ENCODE peak calls at places on chromosomes 12 and 14, in five cellular contexts. One of them, this sample, is unnamed.

GRCh38 chr12:38892090-38892786 is 13.2 kb downstream of the CPNE8 start:
- DNase-seq in breast epithelium: no peak
- DNase-seq in cardiac muscle cell: no peak
- DNase-seq in psoas muscle: no peak
- DNase-seq in OCI-LY7: no peak
- DNase-seq in this sample: no peak

GRCh38 chr14:70069186-70069585 is 119.6 kb downstream of the SLC8A3 start:
- DNase-seq in OCI-LY7: no peak
- DNase-seq in psoas muscle: no peak
- DNase-seq in breast epithelium: no peak
- DNase-seq in cardiac muscle cell: peak; percentile 54
- DNase-seq in this sample: no peak

GRCh38 chr12:132600048-132601032 is 10.0 kb downstream of the LRCOL1 start:
- DNase-seq in OCI-LY7: peak; percentile 16
- DNase-seq in cardiac muscle cell: peak; percentile 84
- DNase-seq in psoas muscle: peak; percentile 70
- DNase-seq in breast epithelium: peak; percentile 74
- DNase-seq in this sample: no peak

GRCh38 chr12:18683603-18684002 is 54.2 kb downstream of the PLCZ1 start:
- DNase-seq in OCI-LY7: no peak
- DNase-seq in psoas muscle: no peak
- DNase-seq in breast epithelium: no peak
- DNase-seq in cardiac muscle cell: no peak
- DNase-seq in this sample: no peak

GRCh38 chr12:59723520-59723919 is 127.7 kb downstream of the SLC16A7 start:
- DNase-seq in psoas muscle: no peak
- DNase-seq in OCI-LY7: no peak
- DNase-seq in cardiac muscle cell: no peak
- DNase-seq in breast epithelium: no peak
- DNase-seq in this sample: no peak

GRCh38 chr14:105474478-105475268 is at the start of gene CRIP2:
- DNase-seq in cardiac muscle cell: peak; percentile 89
- DNase-seq in psoas muscle: peak; percentile 52
- DNase-seq in breast epithelium: no peak
- DNase-seq in OCI-LY7: no peak
- DNase-seq in this sample: no peak

GRCh38 chr14:88553886-88554457 is 835 bp downstream of the PTPN21 start:
- DNase-seq in breast epithelium: no peak
- DNase-seq in psoas muscle: no peak
- DNase-seq in cardiac muscle cell: no peak
- DNase-seq in OCI-LY7: no peak
- DNase-seq in this sample: no peak

GRCh38 chr12:7102582-7102981 is 6.4 kb downstream of the C1RL start:
- DNase-seq in OCI-LY7: no peak
- DNase-seq in psoas muscle: no peak
- DNase-seq in cardiac muscle cell: no peak
- DNase-seq in breast epithelium: no peak
- DNase-seq in this sample: no peak

GRCh38 chr12:65876898-65877721 is 52.8 kb downstream of the HMGA2 start:
- DNase-seq in OCI-LY7: no peak
- DNase-seq in breast epithelium: no peak
- DNase-seq in psoas muscle: no peak
- DNase-seq in cardiac muscle cell: peak; percentile 51
- DNase-seq in this sample: no peak

GRCh38 chr14:65360144-65360784 is 52.3 kb upstream of the FUT8 start:
- DNase-seq in psoas muscle: no peak
- DNase-seq in breast epithelium: no peak
- DNase-seq in OCI-LY7: peak; percentile 33
- DNase-seq in cardiac muscle cell: no peak
- DNase-seq in this sample: no peak

GRCh38 chr12:9211687-9212086 is 3.5 kb upstream of the PZP start:
- DNase-seq in cardiac muscle cell: no peak
- DNase-seq in OCI-LY7: no peak
- DNase-seq in breast epithelium: no peak
- DNase-seq in psoas muscle: no peak
- DNase-seq in this sample: no peak

GRCh38 chr12:116202940-116203339 is 74.6 kb downstream of the MED13L start:
- DNase-seq in psoas muscle: no peak
- DNase-seq in breast epithelium: no peak
- DNase-seq in cardiac muscle cell: no peak
- DNase-seq in OCI-LY7: no peak
- DNase-seq in this sample: no peak

GRCh38 chr14:53621433-53621832 is 335.2 kb downstream of the BMP4 start:
- DNase-seq in OCI-LY7: peak; percentile 26
- DNase-seq in cardiac muscle cell: no peak
- DNase-seq in breast epithelium: no peak
- DNase-seq in psoas muscle: no peak
- DNase-seq in this sample: no peak

GRCh38 chr12:127165567-127166392 is 1101.2 kb upstream of the TMEM132C start:
- DNase-seq in psoas muscle: peak; percentile 84
- DNase-seq in OCI-LY7: no peak
- DNase-seq in cardiac muscle cell: peak; percentile 91
- DNase-seq in breast epithelium: peak; percentile 74
- DNase-seq in this sample: peak; percentile 49

GRCh38 chr12:56220611-56221232 is 1.0 kb downstream of the RNF41 start:
- DNase-seq in cardiac muscle cell: no peak
- DNase-seq in breast epithelium: no peak
- DNase-seq in psoas muscle: no peak
- DNase-seq in OCI-LY7: peak; percentile 71
- DNase-seq in this sample: no peak

GRCh38 chr12:113232787-113233585 is 11.7 kb downstream of the TPCN1 start:
- DNase-seq in cardiac muscle cell: peak; percentile 29
- DNase-seq in psoas muscle: peak; percentile 75
- DNase-seq in OCI-LY7: peak; percentile 94
- DNase-seq in breast epithelium: no peak
- DNase-seq in this sample: peak; percentile 67

GRCh38 chr14:31027847-31028246 is 1.7 kb upstream of the STRN3 start:
- DNase-seq in psoas muscle: no peak
- DNase-seq in breast epithelium: no peak
- DNase-seq in cardiac muscle cell: no peak
- DNase-seq in OCI-LY7: no peak
- DNase-seq in this sample: no peak

GRCh38 chr12:65014504-65015271 is 106.4 kb downstream of the WIF1 start:
- DNase-seq in OCI-LY7: no peak
- DNase-seq in cardiac muscle cell: no peak
- DNase-seq in breast epithelium: no peak
- DNase-seq in psoas muscle: no peak
- DNase-seq in this sample: no peak

DNA sequence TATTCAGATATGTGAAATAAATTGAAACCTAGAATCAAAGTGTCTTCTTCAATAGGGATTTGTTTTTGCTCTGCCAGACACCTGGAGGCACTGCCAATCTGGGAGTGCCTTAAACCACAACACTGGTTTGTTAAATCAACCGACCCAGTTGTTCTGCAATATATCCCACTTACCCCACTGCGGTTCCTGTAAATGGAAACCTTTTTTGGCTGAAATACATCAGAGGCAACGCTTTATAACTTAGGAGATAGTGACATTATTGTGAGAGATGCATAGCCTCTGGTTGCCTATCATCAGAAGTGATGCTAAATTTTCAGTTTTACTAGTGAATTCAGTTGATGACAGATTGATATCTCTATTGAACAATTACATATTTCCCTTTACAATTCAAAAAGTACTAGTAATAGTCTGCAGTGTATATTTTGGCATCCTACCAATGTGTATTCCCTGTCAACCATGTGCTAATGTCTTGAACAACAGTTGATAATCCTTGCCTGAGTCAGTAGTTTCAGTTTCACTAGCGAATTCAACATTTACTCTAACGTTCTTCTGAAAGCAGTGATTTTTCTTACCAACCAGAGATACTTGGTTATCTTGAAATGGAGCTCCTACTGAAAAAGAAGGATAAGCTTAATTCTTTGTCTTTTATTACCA is 30.5 kb downstream of the PPP2R5C start:
- DNase-seq in psoas muscle: no peak
- DNase-seq in breast epithelium: no peak
- DNase-seq in OCI-LY7: peak; percentile 37
- DNase-seq in cardiac muscle cell: no peak
- DNase-seq in this sample: peak; percentile 31
- H3K4me3 ChIP-seq in psoas muscle: peak overlapping the region; percentile 57
- H3K4me3 ChIP-seq in breast epithelium: peak overlapping the region; percentile 32
- H3K4me3 ChIP-seq in OCI-LY7: peak overlapping the region; percentile 56
- H3K4me3 ChIP-seq in cardiac muscle cell: no peak overlapping the region
- H3K4me3 ChIP-seq in this sample: no peak overlapping the region

DNA sequence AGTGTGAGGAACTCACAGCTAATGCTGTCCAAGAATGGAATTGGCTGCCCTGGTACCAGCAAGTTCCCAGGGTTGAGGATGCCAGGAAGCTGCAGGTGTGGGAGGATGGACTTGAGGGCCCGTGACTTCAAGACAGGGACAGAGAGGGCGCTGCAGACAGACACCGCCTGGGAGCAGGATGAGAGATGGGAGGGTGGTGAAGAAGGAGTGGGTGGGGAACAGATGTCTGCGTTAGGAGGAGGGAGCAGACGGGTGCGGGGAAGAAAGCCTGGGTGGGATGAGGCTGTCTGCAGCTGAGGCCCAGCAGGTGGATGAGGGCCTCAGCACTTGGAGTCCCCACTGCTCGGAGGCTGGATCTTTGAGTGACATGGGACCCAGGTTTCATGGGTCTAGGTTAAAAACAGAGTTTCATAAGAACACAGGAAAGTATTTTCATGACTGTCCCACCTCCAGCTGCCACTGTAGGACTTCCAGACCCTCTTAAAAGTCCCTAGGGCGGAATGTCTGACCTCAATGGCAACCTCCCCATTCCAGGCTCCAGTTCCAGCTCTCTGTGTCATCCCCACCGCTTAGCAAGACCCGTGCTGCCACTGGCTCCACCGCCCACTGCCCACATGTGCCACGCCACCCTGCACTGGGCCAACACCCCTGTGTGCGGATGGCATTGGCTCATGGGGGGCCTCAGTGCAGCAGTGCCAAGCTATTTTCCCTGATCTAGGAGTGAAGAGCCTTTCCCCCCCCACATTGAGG is 70.3 kb upstream of the SCN8A start:
- DNase-seq in OCI-LY7: no peak
- DNase-seq in breast epithelium: no peak
- DNase-seq in cardiac muscle cell: no peak
- DNase-seq in psoas muscle: no peak
- DNase-seq in this sample: no peak
- TF ChIP-seq CTCF in OCI-LY7: no peak
- TF ChIP-seq CTCF in breast epithelium: no peak
- TF ChIP-seq CTCF in cardiac muscle cell: no peak
- TF ChIP-seq CTCF in psoas muscle: no peak
- TF ChIP-seq CTCF in this sample: no peak

GRCh38 chr12:27672654-27673053 is 23.6 kb upstream of the REP15 start:
- DNase-seq in breast epithelium: no peak
- DNase-seq in psoas muscle: no peak
- DNase-seq in OCI-LY7: no peak
- DNase-seq in cardiac muscle cell: no peak
- DNase-seq in this sample: no peak
- H3K4me3 ChIP-seq in breast epithelium: no peak overlapping the region
- H3K4me3 ChIP-seq in psoas muscle: peak overlapping the region; percentile 5
- H3K4me3 ChIP-seq in OCI-LY7: no peak overlapping the region
- H3K4me3 ChIP-seq in cardiac muscle cell: no peak overlapping the region
- H3K4me3 ChIP-seq in this sample: no peak overlapping the region

DNA sequence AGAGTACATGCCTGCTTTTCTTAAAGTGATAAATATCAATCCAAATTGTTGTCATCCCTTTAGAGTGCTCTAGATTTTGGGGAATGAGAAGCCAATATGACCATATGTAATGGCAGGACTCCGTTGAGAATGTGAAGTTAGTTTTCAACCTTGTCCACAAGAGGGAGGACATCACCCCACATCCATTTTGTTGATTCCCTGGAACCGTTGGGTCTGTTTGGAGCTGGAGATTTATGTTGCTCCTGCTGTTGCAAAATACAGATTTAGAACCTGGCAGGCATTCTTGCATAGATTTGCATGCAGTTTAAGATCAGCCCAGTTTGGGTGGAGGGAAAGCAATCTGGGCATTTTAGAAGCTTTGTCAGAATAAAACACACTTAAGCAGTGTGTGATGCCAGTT is 620.1 kb downstream of the NRXN3 start:
- DNase-seq in OCI-LY7: no peak
- DNase-seq in breast epithelium: no peak
- DNase-seq in cardiac muscle cell: peak; percentile 14
- DNase-seq in psoas muscle: no peak
- DNase-seq in this sample: no peak
- TF ChIP-seq CTCF in OCI-LY7: peak; percentile 43
- TF ChIP-seq CTCF in breast epithelium: no peak
- TF ChIP-seq CTCF in cardiac muscle cell: no peak
- TF ChIP-seq CTCF in psoas muscle: no peak
- TF ChIP-seq CTCF in this sample: peak; percentile 24

DNA sequence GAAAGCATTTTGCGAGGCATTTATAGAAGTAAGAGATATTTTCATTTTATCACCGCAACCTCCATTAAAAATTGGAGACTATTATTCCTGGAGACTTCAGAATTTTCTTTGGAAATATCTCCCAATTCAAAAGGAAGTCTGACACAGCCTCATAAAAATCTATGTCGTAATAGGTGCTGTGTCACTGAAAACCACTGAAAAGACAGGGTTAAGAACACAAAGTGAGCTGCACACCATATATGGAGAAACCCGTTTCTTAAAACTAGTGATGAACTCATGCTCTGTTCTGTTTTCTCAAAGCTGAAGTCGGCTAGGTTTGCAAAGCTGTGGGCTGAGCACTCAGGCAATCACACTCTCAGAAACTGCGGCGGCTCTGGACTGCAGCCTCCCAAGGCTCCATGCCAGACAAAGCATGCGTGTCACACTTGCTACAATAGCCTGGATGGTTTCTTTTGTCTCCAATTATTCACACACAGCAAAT is at the start of gene GLIPR1:
- DNase-seq in cardiac muscle cell: no peak
- DNase-seq in OCI-LY7: peak; percentile 56
- DNase-seq in psoas muscle: peak; percentile 76
- DNase-seq in breast epithelium: peak; percentile 58
- DNase-seq in this sample: peak; percentile 98
- H3K4me3 ChIP-seq in cardiac muscle cell: no peak within 1 kb of the TSS
- H3K4me3 ChIP-seq in OCI-LY7: peak within 1 kb of the TSS; percentile 64
- H3K4me3 ChIP-seq in psoas muscle: peak within 1 kb of the TSS; percentile 62
- H3K4me3 ChIP-seq in breast epithelium: peak within 1 kb of the TSS; percentile 39
- H3K4me3 ChIP-seq in this sample: peak within 1 kb of the TSS; percentile 60

GRCh38 chr14:77246784-77247183 is 24.2 kb downstream of the NGB start:
- DNase-seq in OCI-LY7: no peak
- DNase-seq in cardiac muscle cell: no peak
- DNase-seq in breast epithelium: no peak
- DNase-seq in psoas muscle: no peak
- DNase-seq in this sample: no peak

GRCh38 chr14:77243853-77244252 is 27.2 kb downstream of the NGB start:
- DNase-seq in psoas muscle: no peak
- DNase-seq in breast epithelium: no peak
- DNase-seq in cardiac muscle cell: no peak
- DNase-seq in OCI-LY7: peak; percentile 79
- DNase-seq in this sample: no peak

GRCh38 chr14:77248666-77249065 is 22.3 kb downstream of the NGB start:
- DNase-seq in breast epithelium: no peak
- DNase-seq in cardiac muscle cell: no peak
- DNase-seq in psoas muscle: no peak
- DNase-seq in OCI-LY7: no peak
- DNase-seq in this sample: no peak

GRCh38 chr14:77242752-77243151 is 28.3 kb downstream of the NGB start:
- DNase-seq in cardiac muscle cell: no peak
- DNase-seq in psoas muscle: no peak
- DNase-seq in OCI-LY7: peak; percentile 54
- DNase-seq in breast epithelium: no peak
- DNase-seq in this sample: no peak

DNA sequence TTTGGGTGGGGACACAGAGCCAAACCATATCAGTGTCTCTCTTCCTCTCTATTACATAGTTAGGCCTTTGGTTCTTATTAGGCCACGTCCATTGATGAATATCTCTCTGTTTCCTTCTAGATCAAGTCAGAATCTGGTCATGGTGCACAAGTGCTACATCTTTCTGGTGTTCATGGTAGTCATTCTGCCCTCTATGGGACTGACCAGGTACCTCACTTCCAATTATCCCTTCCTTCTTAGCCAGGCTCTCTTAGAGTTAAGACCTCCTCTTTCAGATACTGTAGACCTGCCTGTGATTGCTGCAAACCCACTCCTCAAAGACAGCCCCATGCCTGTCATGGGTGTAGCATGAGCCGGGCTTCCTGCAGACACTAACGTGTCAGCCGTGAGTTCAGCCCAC is 25.2 kb downstream of the NGB start:
- DNase-seq in psoas muscle: no peak
- DNase-seq in breast epithelium: no peak
- DNase-seq in cardiac muscle cell: no peak
- DNase-seq in OCI-LY7: no peak
- DNase-seq in this sample: no peak
- TF ChIP-seq CTCF in psoas muscle: no peak
- TF ChIP-seq CTCF in breast epithelium: no peak
- TF ChIP-seq CTCF in cardiac muscle cell: no peak
- TF ChIP-seq CTCF in OCI-LY7: peak; percentile 34
- TF ChIP-seq CTCF in this sample: no peak